ENCODE peak calls at places on chromosomes 7 and 10, in seven cellular contexts. K, Z, E, S, N, I and P are unnamed samples.

GRCh38 chr10:92239600-92240288 is 51.1 kb downstream of the CPEB3 start:
- DNase-seq in K (peak; percentile 42), Z (no peak), E (no peak), S (peak; percentile 47), N (peak; percentile 43), I (no peak), P (peak; percentile 42)

GRCh38 chr10:119299531-119299930 is 92.2 kb downstream of the GRK5 start:
- DNase-seq in K (no peak), Z (no peak), E (no peak), S (no peak), N (no peak), I (no peak), P (no peak)

GRCh38 chr7:72152171-72153131 is 259.7 kb downstream of the CALN1 start:
- DNase-seq in K (peak; percentile 59), Z (no peak), E (no peak), S (no peak), N (peak; percentile 63), I (no peak), P (no peak)

GRCh38 chr7:140540142-140540777 is 61.0 kb upstream of the MKRN1 start:
- DNase-seq in K (no peak), Z (no peak), E (no peak), S (no peak), N (no peak), I (no peak), P (no peak)

GRCh38 chr10:14585287-14586193 is 189.2 kb downstream of the FAM107B start:
- DNase-seq in K (no peak), Z (no peak), E (no peak), S (no peak), N (no peak), I (no peak), P (no peak)

GRCh38 chr7:108200326-108200725 is 70.2 kb upstream of the LAMB4 start:
- DNase-seq in K (no peak), Z (no peak), E (no peak), S (no peak), N (no peak), I (no peak), P (no peak)

GRCh38 chr7:110839866-110840265 is 251.1 kb upstream of the LRRN3 start:
- DNase-seq in K (peak; percentile 20), Z (no peak), E (no peak), S (no peak), N (no peak), I (peak; percentile 48), P (no peak)

GRCh38 chr7:31019509-31019908 is 32.6 kb upstream of the ADCYAP1R1 start:
- DNase-seq in K (no peak), Z (no peak), E (no peak), S (no peak), N (no peak), I (no peak), P (no peak)

GRCh38 chr10:132910186-132910880 is 32.0 kb downstream of the CFAP46 start:
- DNase-seq in K (no peak), Z (no peak), E (no peak), S (no peak), N (no peak), I (no peak), P (no peak)

GRCh38 chr7:150685219-150686029 is at the start of gene GIMAP2:
- DNase-seq in K (peak; percentile 64), Z (no peak), E (no peak), S (no peak), N (no peak), I (peak; percentile 30), P (no peak)

GRCh38 chr10:11782793-11783557 is 40.2 kb upstream of the PROSER2 start:
- DNase-seq in K (no peak), Z (no peak), E (no peak), S (peak; percentile 24), N (peak; percentile 33), I (peak; percentile 71), P (peak; percentile 12)

GRCh38 chr10:121553861-121554264 is 44.4 kb downstream of the FGFR2 start:
- DNase-seq in K (no peak), Z (no peak), E (no peak), S (no peak), N (peak; percentile 62), I (no peak), P (no peak)

GRCh38 chr10:100009283-100009792 is 409 bp downstream of the DNMBP start:
- DNase-seq in K (no peak), Z (no peak), E (no peak), S (peak; percentile 9), N (peak; percentile 55), I (peak; percentile 51), P (peak; percentile 53)
- TF ChIP-seq CTCF in K (peak; percentile 59), Z (peak; percentile 59), E (peak; percentile 76), S (no peak), N (peak; percentile 32), I (peak; percentile 60), P (no peak)

DNA sequence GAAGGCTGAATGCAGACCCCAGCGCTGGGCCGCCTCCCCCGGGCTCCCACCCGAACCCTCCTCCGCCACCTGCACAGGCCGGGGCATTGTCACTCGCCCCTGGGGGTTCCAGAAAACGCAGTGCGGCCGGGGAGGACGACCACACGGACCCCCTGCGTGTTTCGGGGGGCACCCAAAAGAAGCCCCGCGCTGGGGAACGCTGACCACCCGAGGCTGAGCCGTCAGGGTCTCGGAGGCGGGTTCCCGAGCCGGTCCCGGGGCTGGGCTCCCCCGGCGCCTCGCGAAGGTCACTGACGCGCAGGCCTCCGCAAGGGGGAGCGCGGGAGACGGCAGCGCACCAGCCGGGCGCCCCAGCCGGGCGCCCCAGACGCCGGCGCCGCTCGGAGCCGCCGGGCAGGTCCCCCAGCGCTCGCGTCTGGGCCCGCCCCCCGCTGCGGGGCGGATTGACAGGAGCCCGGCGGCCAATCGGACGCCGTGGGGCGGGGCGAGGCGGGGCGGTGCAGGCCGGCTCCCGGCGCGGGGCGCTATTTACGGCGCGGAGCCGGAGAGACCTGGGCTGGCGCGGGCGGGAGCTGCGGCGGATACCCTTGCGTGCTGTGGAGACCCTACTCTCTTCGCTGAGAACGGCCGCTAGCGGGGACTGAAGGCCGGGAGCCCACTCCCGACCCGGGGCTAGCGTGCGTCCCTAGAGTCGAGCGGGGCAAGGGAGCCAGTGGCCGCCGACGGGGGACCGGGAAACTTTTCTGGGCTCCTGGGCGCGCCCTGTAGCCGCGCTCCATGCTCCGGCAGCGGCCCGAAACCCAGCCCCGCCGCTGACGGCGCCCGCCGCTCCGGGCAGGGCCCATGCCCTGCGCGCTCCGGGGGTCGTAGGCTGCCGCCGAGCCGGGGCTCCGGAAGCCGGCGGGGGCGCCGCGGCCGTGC is at the start of gene BAMBI:
- DNase-seq in K (no peak), Z (no peak), E (no peak), S (peak; percentile 98), N (peak; percentile 92), I (peak; percentile 91), P (peak; percentile 87)
- TF ChIP-seq CTCF in K (no peak), Z (peak; percentile 47), E (peak; percentile 79), S (peak; percentile 78), N (peak; percentile 72), I (peak; percentile 59), P (peak; percentile 66)

DNA sequence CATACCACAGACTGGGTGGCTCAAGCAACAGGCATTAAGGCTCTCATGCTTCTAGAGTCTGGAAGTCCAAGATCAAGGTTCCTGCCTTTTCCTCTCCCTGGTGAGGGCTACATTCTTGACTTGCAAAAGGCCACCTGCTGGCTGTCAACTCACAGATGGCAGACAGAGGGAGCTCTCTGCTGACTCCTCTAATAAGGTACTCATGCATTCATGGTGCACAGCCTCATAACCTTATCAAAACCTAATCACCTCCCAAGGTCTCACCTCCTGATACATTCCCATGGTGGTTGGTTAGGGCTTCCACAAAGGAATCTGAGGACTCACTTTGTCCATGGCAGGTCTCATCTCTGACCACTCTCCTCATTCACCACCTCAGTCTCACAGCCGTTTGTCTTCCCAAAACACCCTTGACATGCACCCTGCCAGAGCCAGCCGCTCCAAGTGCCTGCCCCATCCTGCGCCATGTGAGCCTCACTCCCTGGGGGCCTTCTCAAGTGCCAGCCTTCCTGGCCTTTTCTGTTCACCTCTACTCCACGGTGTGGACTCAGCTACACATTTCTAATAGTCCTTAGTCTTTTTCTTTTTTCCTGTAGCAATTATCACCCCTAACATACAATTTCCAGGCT is 400.3 kb upstream of the ADARB2 start:
- DNase-seq in K (peak; percentile 14), Z (no peak), E (no peak), S (peak; percentile 49), N (peak; percentile 3), I (peak; percentile 4), P (no peak)
- TF ChIP-seq CTCF in K (peak; percentile 55), Z (no peak), E (no peak), S (peak; percentile 67), N (no peak), I (peak; percentile 19), P (peak; percentile 68)

GRCh38 chr7:43072530-43072929 is 39.9 kb upstream of the HECW1 start:
- DNase-seq in K (no peak), Z (no peak), E (no peak), S (no peak), N (no peak), I (no peak), P (no peak)

GRCh38 chr7:43076189-43076605 is 36.2 kb upstream of the HECW1 start:
- DNase-seq in K (no peak), Z (peak; percentile 18), E (no peak), S (no peak), N (no peak), I (no peak), P (no peak)

GRCh38 chr7:43077285-43077684 is 35.2 kb upstream of the HECW1 start:
- DNase-seq in K (no peak), Z (no peak), E (no peak), S (no peak), N (no peak), I (no peak), P (no peak)

GRCh38 chr7:43076606-43077005 is 35.8 kb upstream of the HECW1 start:
- DNase-seq in K (no peak), Z (no peak), E (no peak), S (no peak), N (no peak), I (no peak), P (no peak)

DNA sequence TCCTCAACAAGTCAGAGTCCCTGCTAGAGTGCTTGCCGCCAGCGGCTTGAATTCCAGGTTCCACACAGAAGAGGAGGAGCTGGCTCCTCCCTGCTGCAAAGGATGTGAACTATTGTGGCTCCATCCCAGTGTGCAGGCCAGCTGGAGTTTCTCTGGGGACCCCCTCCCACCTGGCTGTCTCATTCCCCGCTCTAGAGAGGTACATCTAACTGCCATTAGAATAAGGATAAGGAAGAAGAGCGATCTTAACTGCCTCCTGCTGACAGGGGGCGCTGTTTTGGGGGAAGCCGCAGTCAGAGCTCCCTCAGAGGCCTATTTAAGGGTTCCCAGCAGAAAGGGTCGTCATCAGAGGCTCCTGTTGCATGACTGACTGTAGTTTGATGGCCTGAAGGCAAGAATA is 40.8 kb upstream of the HECW1 start:
- DNase-seq in K (peak; percentile 26), Z (no peak), E (no peak), S (peak; percentile 44), N (no peak), I (no peak), P (peak; percentile 27)
- TF ChIP-seq CTCF in K (peak; percentile 62), Z (peak; percentile 31), E (no peak), S (peak; percentile 52), N (no peak), I (peak; percentile 47), P (peak; percentile 59)